ENCODE peak calls at places on chromosomes 16 and 17, in seven cellular contexts. G, Y, V, D, Z, J and M are unnamed samples.

GRCh38 chr17:60356947-60357346 is 35.0 kb downstream of the USP32 start:
- DNase-seq in G (no peak), Y (no peak), V (peak; percentile 17), D (peak; percentile 35), Z (no peak), J (peak; percentile 47), M (no peak)

GRCh38 chr16:22189473-22190168 is 16.5 kb upstream of the EEF2K start:
- DNase-seq in G (peak; percentile 80), Y (no peak), V (peak; percentile 57), D (peak; percentile 44), Z (peak; percentile 34), J (peak; percentile 16), M (no peak)

GRCh38 chr17:245020-245419 is 63.6 kb upstream of the DOC2B start:
- DNase-seq in G (peak; percentile 41), Y (no peak), V (no peak), D (no peak), Z (no peak), J (no peak), M (no peak)

GRCh38 chr17:31329221-31329620 is 7.8 kb upstream of the EVI2A start:
- DNase-seq in G (no peak), Y (no peak), V (peak; percentile 34), D (no peak), Z (no peak), J (peak; percentile 22), M (no peak)

GRCh38 chr17:62782730-62783260 is 25.3 kb downstream of the MARCHF10 start:
- DNase-seq in G (no peak), Y (no peak), V (no peak), D (no peak), Z (no peak), J (no peak), M (no peak)

GRCh38 chr16:1784977-1785845 is 2.5 kb downstream of the NUBP2 start:
- DNase-seq in G (no peak), Y (no peak), V (no peak), D (no peak), Z (no peak), J (no peak), M (no peak)

GRCh38 chr16:69243479-69243878 is 56.5 kb downstream of the SNTB2 start:
- DNase-seq in G (no peak), Y (no peak), V (peak; percentile 57), D (peak; percentile 87), Z (no peak), J (peak; percentile 81), M (peak; percentile 32)

GRCh38 chr17:2977157-2977556 is 86.2 kb downstream of the OR1D5 start:
- DNase-seq in G (no peak), Y (no peak), V (no peak), D (no peak), Z (no peak), J (peak; percentile 64), M (no peak)

GRCh38 chr16:66265556-66266133 is 100.8 kb upstream of the CDH5 start:
- DNase-seq in G (peak; percentile 62), Y (no peak), V (no peak), D (no peak), Z (no peak), J (no peak), M (no peak)

GRCh38 chr16:22926105-22926751 is 112.3 kb downstream of the HS3ST2 start:
- DNase-seq in G (no peak), Y (no peak), V (no peak), D (no peak), Z (no peak), J (no peak), M (no peak)

GRCh38 chr17:43019418-43019817 is 2.8 kb downstream of the VAT1 start:
- DNase-seq in G (no peak), Y (no peak), V (peak; percentile 65), D (no peak), Z (no peak), J (no peak), M (no peak)
- H3K4me3 ChIP-seq in G (no peak overlapping the region), Y (no peak overlapping the region), V (peak overlapping the region; percentile 99), D (peak overlapping the region; percentile 9), Z (peak overlapping the region; percentile 17), J (no peak overlapping the region), M (no peak overlapping the region)

GRCh38 chr17:51793686-51794085 is 364.8 kb downstream of the CA10 start:
- DNase-seq in G (no peak), Y (no peak), V (no peak), D (no peak), Z (no peak), J (no peak), M (no peak)
- H3K4me3 ChIP-seq in G (no peak overlapping the region), Y (no peak overlapping the region), V (no peak overlapping the region), D (no peak overlapping the region), Z (no peak overlapping the region), J (no peak overlapping the region), M (no peak overlapping the region)

GRCh38 chr16:85113168-85113733 is 979 bp upstream of the CIBAR2 start:
- DNase-seq in G (no peak), Y (no peak), V (no peak), D (no peak), Z (no peak), J (no peak), M (no peak)

GRCh38 chr16:85113913-85114312 is 1.6 kb upstream of the CIBAR2 start:
- DNase-seq in G (no peak), Y (no peak), V (no peak), D (no peak), Z (no peak), J (no peak), M (no peak)

GRCh38 chr16:85112364-85112763 is at the start of gene CIBAR2:
- DNase-seq in G (no peak), Y (peak; percentile 25), V (no peak), D (no peak), Z (no peak), J (no peak), M (no peak)

GRCh38 chr16:85117418-85117817 is 5.1 kb upstream of the CIBAR2 start:
- DNase-seq in G (no peak), Y (no peak), V (no peak), D (no peak), Z (no peak), J (no peak), M (no peak)

DNA sequence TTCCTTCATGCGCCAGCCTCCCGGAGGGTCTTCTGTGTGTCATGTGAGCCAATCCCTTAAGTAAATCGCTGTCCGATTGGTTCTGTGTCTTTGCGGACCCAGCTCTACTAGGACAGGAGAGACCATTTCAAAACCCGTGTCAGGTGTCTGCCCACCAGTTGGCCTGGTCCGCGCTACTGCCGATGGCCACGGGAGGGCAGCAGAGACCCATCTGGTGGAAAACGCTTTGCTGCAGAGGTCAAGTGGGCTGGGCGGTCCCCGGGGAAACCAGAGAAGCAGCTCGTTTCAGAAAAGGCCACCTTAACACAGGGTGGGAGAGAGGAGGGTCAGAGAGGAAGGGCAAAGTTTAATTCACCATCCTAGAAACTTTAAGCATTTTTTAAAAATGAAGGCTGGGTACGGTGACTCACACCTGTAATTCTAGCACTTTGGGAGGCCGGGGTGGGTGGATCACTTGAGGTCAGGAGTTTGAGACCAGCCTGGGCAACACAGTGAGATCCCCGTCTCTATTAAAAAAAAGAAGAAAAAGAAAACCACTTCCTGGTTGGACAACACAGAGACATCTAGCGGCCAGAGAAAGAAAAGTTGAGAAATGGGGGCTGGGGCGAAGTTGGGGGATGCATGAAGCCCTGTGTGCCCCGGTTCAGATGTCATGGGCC is 2.8 kb upstream of the CIBAR2 start:
- DNase-seq in G (peak; percentile 97), Y (peak; percentile 92), V (peak; percentile 83), D (peak; percentile 79), Z (no peak), J (peak; percentile 74), M (no peak)
- H3K4me3 ChIP-seq in G (no peak overlapping the region), Y (no peak overlapping the region), V (peak overlapping the region; percentile 60), D (no peak overlapping the region), Z (peak overlapping the region; percentile 42), J (no peak overlapping the region), M (no peak overlapping the region)

DNA sequence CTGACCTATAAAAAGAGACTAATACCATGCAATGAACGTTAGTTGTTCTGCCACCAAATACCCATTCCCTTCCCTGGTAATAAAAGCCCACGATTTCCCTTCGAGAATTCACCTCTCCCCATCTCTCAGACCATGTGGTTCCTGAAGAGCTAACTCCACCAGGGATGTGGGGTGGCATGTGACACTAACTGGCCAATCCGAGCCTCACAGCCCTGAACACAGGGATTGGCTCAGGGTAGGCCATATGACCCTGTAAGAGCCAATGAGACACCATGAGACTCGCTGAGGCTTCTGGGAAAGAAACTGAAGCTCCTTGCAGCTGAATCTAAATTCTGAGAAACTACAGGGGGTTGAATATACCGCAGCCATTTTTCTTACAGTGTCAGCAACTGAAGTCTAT is 21.1 kb downstream of the HELZ start:
- DNase-seq in G (no peak), Y (peak; percentile 61), V (no peak), D (no peak), Z (no peak), J (no peak), M (no peak)
- H3K4me3 ChIP-seq in G (no peak overlapping the region), Y (no peak overlapping the region), V (no peak overlapping the region), D (no peak overlapping the region), Z (no peak overlapping the region), J (no peak overlapping the region), M (no peak overlapping the region)

DNA sequence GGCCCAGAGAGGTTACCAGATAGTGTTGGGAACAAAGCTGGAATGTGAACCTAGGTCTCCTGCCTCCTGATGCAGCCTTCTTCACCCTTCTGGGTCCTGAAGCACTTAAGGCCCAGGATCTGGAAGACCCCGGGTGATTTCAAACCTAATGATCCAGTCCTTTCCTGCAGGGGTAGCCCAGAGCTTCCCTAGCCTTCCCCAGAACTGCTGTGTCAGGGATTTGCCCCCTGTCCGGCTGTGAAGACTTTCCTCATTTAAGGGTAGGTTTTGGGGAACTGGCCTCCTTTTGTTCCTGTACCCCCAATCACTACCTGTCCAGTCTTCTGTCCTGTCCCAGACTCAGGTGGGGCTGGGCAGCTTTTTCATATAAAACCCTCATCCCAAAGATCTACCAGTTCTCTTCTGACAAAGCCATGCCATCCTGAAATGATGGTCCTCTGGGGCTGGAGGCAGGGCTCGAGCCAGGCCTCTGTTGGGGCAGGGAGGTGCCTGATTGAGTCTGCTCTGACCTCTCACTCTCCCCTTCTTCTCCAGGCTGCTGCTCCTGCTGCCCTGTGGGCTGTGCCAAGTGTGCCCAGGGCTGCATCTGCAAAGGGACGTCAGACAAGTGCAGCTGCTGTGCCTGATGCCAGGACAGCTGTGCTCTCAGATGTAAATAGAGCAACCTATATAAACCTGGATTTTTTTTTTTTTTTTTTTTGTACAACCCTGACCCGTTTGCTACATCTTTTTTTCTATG is 1.3 kb downstream of the MT1X start:
- DNase-seq in G (no peak), Y (no peak), V (no peak), D (no peak), Z (no peak), J (no peak), M (no peak)
- H3K4me3 ChIP-seq in G (peak overlapping the region; percentile 55), Y (no peak overlapping the region), V (peak overlapping the region; percentile 79), D (no peak overlapping the region), Z (peak overlapping the region; percentile 85), J (no peak overlapping the region), M (peak overlapping the region; percentile 65)

GRCh38 chr16:17830651-17831050 is 359.9 kb upstream of the XYLT1 start:
- DNase-seq in G (no peak), Y (no peak), V (no peak), D (no peak), Z (no peak), J (no peak), M (no peak)
- H3K4me3 ChIP-seq in G (no peak overlapping the region), Y (no peak overlapping the region), V (no peak overlapping the region), D (no peak overlapping the region), Z (no peak overlapping the region), J (no peak overlapping the region), M (no peak overlapping the region)